ENCODE peak calls at places on chromosomes 3 and 15, in six cellular contexts. O is CD4-positive, alpha-beta memory T cell; Y is bronchial epithelial cell; C is H7; U is psoas muscle; A is BJ. J is an unnamed sample.

GRCh38 chr3:132606085-132606484 is 9.0 kb downstream of the ACKR4 start:
- DNase-seq in U (no peak), A (no peak), O (no peak), Y (peak; percentile 23), C (no peak), J (no peak)

GRCh38 chr3:17505856-17506255 is 236.6 kb downstream of the TBC1D5 start:
- DNase-seq in C (no peak), A (no peak), O (no peak), Y (peak; percentile 17), U (no peak), J (no peak)

GRCh38 chr3:176737480-176738147 is 459.7 kb downstream of the TBL1XR1 start:
- DNase-seq in A (no peak), C (no peak), U (no peak), O (no peak), Y (no peak), J (no peak)

GRCh38 chr15:85112997-85113396 is 131.3 kb downstream of the PDE8A start:
- DNase-seq in A (no peak), Y (no peak), O (no peak), C (no peak), U (no peak), J (no peak)

GRCh38 chr15:76057332-76058000 is 2.3 kb upstream of the TMEM266 start:
- DNase-seq in C (peak; percentile 53), U (no peak), A (no peak), O (peak; percentile 34), Y (peak; percentile 47), J (no peak)

GRCh38 chr3:189272500-189273119 is 100.8 kb downstream of the TPRG1 start:
- DNase-seq in U (no peak), Y (no peak), A (no peak), C (peak; percentile 32), O (peak; percentile 18), J (no peak)

GRCh38 chr3:69095636-69096035 is 10.9 kb downstream of the ARL6IP5 start:
- DNase-seq in A (no peak), Y (no peak), C (no peak), O (peak; percentile 30), U (no peak), J (no peak)

GRCh38 chr3:128346562-128346961 is 120.1 kb downstream of the DNAJB8 start:
- DNase-seq in Y (no peak), C (no peak), A (no peak), U (no peak), O (no peak), J (no peak)

GRCh38 chr15:30922469-30923311 is 19.0 kb downstream of the FAN1 start:
- DNase-seq in A (peak; percentile 44), C (peak; percentile 71), O (no peak), Y (peak; percentile 70), U (no peak), J (no peak)

GRCh38 chr3:189238071-189238470 is 66.3 kb downstream of the TPRG1 start:
- DNase-seq in A (no peak), Y (no peak), O (no peak), C (no peak), U (no peak), J (no peak)

GRCh38 chr3:7190094-7190493 is 329.2 kb downstream of the GRM7 start:
- DNase-seq in O (no peak), Y (no peak), A (no peak), C (no peak), U (no peak), J (no peak)

GRCh38 chr15:60375255-60375809 is 22.5 kb downstream of the ANXA2 start:
- DNase-seq in U (no peak), A (no peak), C (no peak), O (no peak), Y (no peak), J (no peak)

GRCh38 chr15:79977431-79977940 is 6.5 kb upstream of the BCL2A1 start:
- DNase-seq in O (no peak), C (no peak), U (no peak), A (no peak), Y (no peak), J (peak; percentile 79)

GRCh38 chr3:186261638-186262037 is 100.4 kb downstream of the DGKG start:
- DNase-seq in O (no peak), Y (no peak), U (no peak), C (peak; percentile 76), A (no peak), J (no peak)

GRCh38 chr3:170703121-170703588 is 117.3 kb upstream of the SLC7A14 start:
- DNase-seq in C (no peak), U (no peak), O (no peak), A (peak; percentile 75), Y (peak; percentile 82), J (no peak)

GRCh38 chr3:32220006-32220405 is 18.5 kb upstream of the CMTM8 start:
- DNase-seq in O (no peak), C (no peak), U (no peak), A (no peak), Y (peak; percentile 25), J (no peak)

GRCh38 chr3:8301977-8302589 is 199.5 kb upstream of the LMCD1 start:
- DNase-seq in U (no peak), A (no peak), O (peak; percentile 50), C (no peak), Y (peak; percentile 56), J (no peak)

GRCh38 chr3:158267015-158267414 is 157.1 kb downstream of the RSRC1 start:
- DNase-seq in C (no peak), A (no peak), U (no peak), Y (no peak), O (no peak), J (no peak)

GRCh38 chr3:31066999-31067398 is 172.5 kb upstream of the GADL1 start:
- DNase-seq in C (no peak), A (peak; percentile 90), Y (peak; percentile 98), O (no peak), U (no peak), J (no peak)

GRCh38 chr15:40766194-40766830 is 2.4 kb downstream of the GCHFR start:
- DNase-seq in U (no peak), Y (no peak), A (no peak), C (no peak), O (no peak), J (no peak)

GRCh38 chr3:34703058-34703457 is 904.6 kb downstream of the PDCD6IP start:
- DNase-seq in O (no peak), C (no peak), U (no peak), A (no peak), Y (no peak), J (no peak)

GRCh38 chr3:25854635-25855034 is 64.7 kb downstream of the OXSM start:
- DNase-seq in Y (peak; percentile 72), A (no peak), O (no peak), U (no peak), C (no peak), J (no peak)

GRCh38 chr3:14540209-14540575 is at the start of gene GRIP2:
- DNase-seq in O (no peak), C (no peak), U (peak; percentile 84), Y (no peak), A (no peak), J (no peak)
- H3K4me3 ChIP-seq in O (no peak within 1 kb of the TSS), C (no peak within 1 kb of the TSS), U (peak within 1 kb of the TSS; percentile 73), Y (no peak within 1 kb of the TSS), A (no peak within 1 kb of the TSS), J (no peak within 1 kb of the TSS)

GRCh38 chr15:25060472-25060803 is 105.7 kb downstream of the SNRPN start:
- DNase-seq in O (no peak), Y (no peak), A (no peak), U (no peak), C (no peak), J (no peak)
- H3K36me3 ChIP-seq in O (peaks cover 55% of the 10 kb centered on the region), Y (peaks cover 11% of the 10 kb centered on the region), A (peaks cover 23% of the 10 kb centered on the region), U (peaks cover 59% of the 10 kb centered on the region), C (peaks cover 93% of the 10 kb centered on the region), J (peaks cover 11% of the 10 kb centered on the region)

DNA sequence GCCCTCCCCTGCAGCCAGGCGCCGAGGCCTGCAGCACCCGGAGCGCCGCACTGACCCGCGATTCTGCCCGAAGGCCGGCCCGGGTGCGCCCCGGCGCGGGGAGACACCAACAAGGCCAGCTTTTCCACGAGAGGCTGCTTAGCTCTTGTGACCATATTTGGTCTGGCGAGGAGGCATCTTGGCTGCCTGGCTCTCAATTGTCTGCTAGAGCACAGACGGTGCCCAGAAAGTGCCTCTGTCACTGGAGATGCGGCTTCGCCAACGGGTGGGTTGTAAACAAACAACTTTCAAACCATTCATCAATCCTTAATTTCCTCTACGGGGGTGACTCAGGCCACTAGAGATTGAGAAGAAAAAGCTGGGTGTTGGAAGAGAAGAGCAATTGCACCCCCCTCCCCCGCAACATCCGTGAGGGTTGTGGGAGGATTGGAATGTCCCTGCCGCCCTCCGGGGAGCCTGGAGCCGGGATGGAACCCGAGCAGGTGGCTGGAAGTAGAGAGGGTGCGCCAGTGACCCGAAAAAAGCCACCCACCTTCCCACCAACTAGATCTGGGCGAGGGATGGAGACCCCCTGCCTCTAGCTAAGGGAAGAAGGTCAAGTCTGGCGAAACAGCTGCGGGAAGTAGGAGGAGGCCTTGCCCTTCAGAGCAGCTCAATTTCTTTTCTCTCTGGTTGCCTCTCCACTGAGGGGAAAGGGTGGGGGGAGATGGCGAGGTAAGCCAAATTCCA is 783 bp upstream of the WWTR1 start:
- DNase-seq in Y (peak; percentile 66), A (peak; percentile 32), U (peak; percentile 83), C (peak; percentile 75), O (peak; percentile 19), J (no peak)
- H3K4me3 ChIP-seq in Y (peak overlapping the region; percentile 83), A (peak overlapping the region; percentile 60), U (peak overlapping the region; percentile 86), C (peak overlapping the region; percentile 89), O (peak overlapping the region; percentile 23), J (peak overlapping the region; percentile 79)

GRCh38 chr15:67186688-67187087 is 67.8 kb downstream of the AAGAB start:
- DNase-seq in Y (no peak), C (peak; percentile 19), O (no peak), A (no peak), U (peak; percentile 72), J (no peak)

GRCh38 chr15:67186226-67186649 is 68.2 kb downstream of the AAGAB start:
- DNase-seq in U (peak; percentile 88), Y (no peak), O (no peak), A (no peak), C (no peak), J (no peak)

GRCh38 chr15:67188551-67189218 is 65.8 kb downstream of the AAGAB start:
- DNase-seq in Y (no peak), C (no peak), U (peak; percentile 64), A (peak; percentile 87), O (no peak), J (no peak)

GRCh38 chr15:67185621-67186225 is 68.7 kb downstream of the AAGAB start:
- DNase-seq in Y (no peak), A (no peak), U (peak; percentile 61), C (peak; percentile 13), O (no peak), J (no peak)

DNA sequence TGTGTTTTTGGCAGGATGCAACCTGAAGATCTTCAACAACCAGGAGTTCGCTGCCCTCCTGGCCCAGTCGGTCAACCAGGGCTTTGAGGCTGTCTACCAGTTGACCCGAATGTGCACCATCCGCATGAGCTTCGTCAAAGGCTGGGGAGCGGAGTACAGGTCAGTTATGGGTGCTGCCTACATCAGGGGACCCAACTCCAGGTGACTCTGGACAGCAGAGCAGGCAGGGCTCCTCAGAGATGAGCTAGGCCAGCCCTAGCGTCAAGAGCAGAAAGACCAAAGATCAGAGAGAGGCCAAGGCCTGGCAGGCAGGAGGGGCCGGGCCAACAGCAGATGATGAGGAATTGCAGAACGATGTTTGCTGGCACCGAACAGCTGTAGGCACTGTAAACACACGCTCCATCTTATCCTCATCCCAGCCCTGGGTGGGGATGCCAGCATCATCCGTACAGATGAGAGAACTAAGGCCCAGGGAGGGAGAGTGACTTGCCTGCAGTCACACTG is 67.1 kb downstream of the AAGAB start:
- DNase-seq in Y (no peak), C (peak; percentile 16), A (no peak), O (no peak), U (peak; percentile 63), J (no peak)
- H3K36me3 ChIP-seq in Y (peaks cover 52% of the 10 kb centered on the region), C (peaks cover 20% of the 10 kb centered on the region), A (peaks cover 48% of the 10 kb centered on the region), O (peaks cover 77% of the 10 kb centered on the region), U (peaks cover 59% of the 10 kb centered on the region), J (peaks cover 16% of the 10 kb centered on the region)